ENCODE peak calls at places on chromosomes 1 and 21, in eight cellular contexts. J, H, S, Y, L, B, Z and Q are unnamed samples.

GRCh38 chr1:229087339-229087738 is 183.6 kb upstream of the RAB4A start:
- DNase-seq in H (no peak), S (no peak), J (no peak), Y (no peak), Z (no peak), L (no peak), B (no peak), Q (no peak)

GRCh38 chr1:87386217-87386790 is 57.6 kb downstream of the LMO4 start:
- DNase-seq in S (no peak), L (no peak), J (no peak), B (no peak), Z (no peak), H (no peak), Y (no peak), Q (no peak)

GRCh38 chr1:119187416-119187815 is 47.0 kb upstream of the WARS2 start:
- DNase-seq in S (no peak), J (no peak), B (no peak), Y (no peak), Z (no peak), H (no peak), L (no peak), Q (no peak)

GRCh38 chr1:234845097-234845660 is 235.2 kb upstream of the IRF2BP2 start:
- DNase-seq in J (no peak), H (no peak), B (no peak), L (no peak), S (no peak), Z (no peak), Y (no peak), Q (no peak)

GRCh38 chr1:26094677-26095383 is 16.8 kb upstream of the PDIK1L start:
- DNase-seq in L (peak), B (no peak), J (no peak), S (peak), H (no peak), Z (no peak), Y (peak), Q (no peak)

GRCh38 chr1:211329764-211330201 is 3.1 kb downstream of the TRAF5 start:
- DNase-seq in B (peak), S (no peak), H (no peak), Y (no peak), J (no peak), L (no peak), Z (no peak), Q (no peak)

GRCh38 chr1:12229386-12229834 is 420 bp upstream of the VPS13D start:
- DNase-seq in H (no peak), L (no peak), Y (no peak), Z (no peak), B (no peak), J (no peak), S (no peak), Q (no peak)

GRCh38 chr1:45828841-45829240 is 25.4 kb downstream of the MAST2 start:
- DNase-seq in S (no peak), B (no peak), Y (no peak), L (no peak), H (no peak), Z (no peak), J (no peak), Q (no peak)

GRCh38 chr1:53765656-53766055 is 26.7 kb upstream of the GLIS1 start:
- DNase-seq in L (no peak), H (no peak), Y (no peak), S (no peak), J (peak), Z (no peak), B (no peak), Q (no peak)

GRCh38 chr1:225845633-225846259 is 35.8 kb downstream of the EPHX1 start:
- DNase-seq in J (peak), L (peak), H (no peak), Z (peak), S (peak), B (no peak), Y (peak), Q (peak)

GRCh38 chr1:155934933-155935590 is 849 bp upstream of the KHDC4 start:
- DNase-seq in Y (no peak), Z (no peak), B (no peak), S (no peak), L (peak), H (no peak), J (no peak), Q (no peak)

GRCh38 chr1:26913754-26914619 is at the start of gene NR0B2:
- DNase-seq in Y (no peak), H (no peak), L (no peak), J (no peak), S (no peak), Z (no peak), B (no peak), Q (peak)

GRCh38 chr21:22711636-22712035 is 1713.4 kb downstream of the NCAM2 start:
- DNase-seq in Y (no peak), S (no peak), Z (no peak), B (no peak), L (no peak), J (no peak), H (no peak), Q (no peak)

GRCh38 chr1:155170101-155170785 is 2.9 kb downstream of the KRTCAP2 start:
- DNase-seq in L (peak), H (no peak), Z (no peak), S (no peak), B (no peak), J (no peak), Y (no peak), Q (no peak)

GRCh38 chr1:236862615-236863211 is 67.6 kb downstream of the MTR start:
- DNase-seq in B (no peak), L (no peak), Z (no peak), H (no peak), Y (no peak), J (no peak), S (no peak), Q (no peak)

GRCh38 chr1:113765306-113765705 is 6.0 kb upstream of the PHTF1 start:
- DNase-seq in J (peak), Z (no peak), S (no peak), Y (no peak), L (no peak), B (no peak), H (no peak), Q (no peak)

GRCh38 chr1:162357681-162358266 is 18.9 kb downstream of the SPATA46 start:
- DNase-seq in B (no peak), J (peak), S (peak), L (no peak), Y (no peak), H (no peak), Z (no peak), Q (no peak)

GRCh38 chr1:233909195-233909594 is 4.7 kb downstream of the SLC35F3 start:
- DNase-seq in B (no peak), H (no peak), J (no peak), L (no peak), Z (no peak), S (no peak), Y (no peak), Q (no peak)

GRCh38 chr1:226679303-226679702 is 59.8 kb downstream of the ITPKB start:
- DNase-seq in B (no peak), Z (no peak), J (no peak), Y (no peak), H (no peak), S (no peak), L (no peak), Q (no peak)

GRCh38 chr1:63326473-63327380 is 4.4 kb downstream of the FOXD3 start:
- DNase-seq in J (peak), S (peak), Z (no peak), Y (no peak), H (no peak), L (no peak), B (no peak), Q (no peak)